ENCODE peak calls at places on chromosomes 6 and 20, in four cellular contexts. I, L, A and W are unnamed samples.

GRCh38 chr6:38508894-38509293 is 130.8 kb downstream of the BTBD9 start:
- DNase-seq in I (no peak), L (no peak), A (peak; percentile 79), W (peak; percentile 74)

GRCh38 chr6:105606871-105607421 is 204.1 kb upstream of the PREP start:
- DNase-seq in I (no peak), L (no peak), A (no peak), W (no peak)

GRCh38 chr6:118260833-118261232 is 287.3 kb upstream of the PLN start:
- DNase-seq in I (no peak), L (no peak), A (no peak), W (no peak)

GRCh38 chr6:70874181-70874913 is 82.5 kb downstream of the B3GAT2 start:
- DNase-seq in I (no peak), L (no peak), A (no peak), W (no peak)

GRCh38 chr20:62772994-62773858 is 23.0 kb upstream of the MRGBP start:
- DNase-seq in I (no peak), L (no peak), A (peak; percentile 19), W (no peak)

GRCh38 chr6:151070666-151071065 is 169.1 kb upstream of the AKAP12 start:
- DNase-seq in I (no peak), L (no peak), A (peak; percentile 92), W (peak; percentile 61)

GRCh38 chr6:13624871-13625288 is 9.7 kb downstream of the NOL7 start:
- DNase-seq in I (no peak), L (no peak), A (peak; percentile 44), W (peak; percentile 49)

GRCh38 chr6:14059791-14060436 is 57.7 kb upstream of the CD83 start:
- DNase-seq in I (no peak), L (no peak), A (no peak), W (no peak)

GRCh38 chr6:23692184-23692583 is 433.8 kb upstream of the NRSN1 start:
- DNase-seq in I (no peak), L (no peak), A (no peak), W (no peak)

GRCh38 chr6:148693882-148694484 is 52.8 kb upstream of the UST start:
- DNase-seq in I (no peak), L (no peak), A (no peak), W (no peak)

GRCh38 chr20:36585410-36586125 is 12.2 kb downstream of the TGIF2 start:
- DNase-seq in I (no peak), L (no peak), A (peak; percentile 20), W (peak; percentile 31)

GRCh38 chr20:36582821-36583220 is 9.4 kb downstream of the TGIF2 start:
- DNase-seq in I (no peak), L (no peak), A (no peak), W (no peak)

GRCh38 chr20:36587388-36588136 is 14.2 kb downstream of the TGIF2 start:
- DNase-seq in I (no peak), L (no peak), A (no peak), W (no peak)

GRCh38 chr20:36582322-36582721 is 8.9 kb downstream of the TGIF2 start:
- DNase-seq in I (no peak), L (no peak), A (no peak), W (no peak)

DNA sequence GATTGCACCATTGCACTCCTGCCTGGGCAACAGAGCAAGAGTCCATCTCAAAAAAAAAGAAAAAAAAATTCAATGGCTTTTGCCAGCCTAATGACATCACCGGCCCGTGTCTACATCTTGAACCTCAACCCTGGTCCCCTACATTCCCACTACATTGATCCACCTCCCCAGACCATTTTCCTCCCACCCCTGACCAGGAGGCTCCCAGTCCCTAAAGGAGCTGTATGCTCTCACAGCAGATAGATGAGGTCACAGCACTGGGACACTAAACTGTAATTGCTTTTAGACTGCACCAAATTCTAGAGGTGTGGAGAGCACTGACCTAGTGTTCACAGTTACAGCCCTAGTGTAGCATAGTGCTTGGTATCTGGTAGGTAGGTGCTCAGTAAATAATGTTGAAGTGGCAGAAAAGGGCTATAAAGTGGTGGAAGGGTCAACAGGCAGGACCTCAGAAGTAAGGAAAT is 10.7 kb downstream of the TGIF2 start:
- DNase-seq in I (no peak), L (no peak), A (no peak), W (no peak)
- H3K36me3 ChIP-seq in I (no peaks in the 10 kb centered on the region), L (peaks cover 4% of the 10 kb centered on the region), A (peaks cover 29% of the 10 kb centered on the region), W (peaks cover 55% of the 10 kb centered on the region)

DNA sequence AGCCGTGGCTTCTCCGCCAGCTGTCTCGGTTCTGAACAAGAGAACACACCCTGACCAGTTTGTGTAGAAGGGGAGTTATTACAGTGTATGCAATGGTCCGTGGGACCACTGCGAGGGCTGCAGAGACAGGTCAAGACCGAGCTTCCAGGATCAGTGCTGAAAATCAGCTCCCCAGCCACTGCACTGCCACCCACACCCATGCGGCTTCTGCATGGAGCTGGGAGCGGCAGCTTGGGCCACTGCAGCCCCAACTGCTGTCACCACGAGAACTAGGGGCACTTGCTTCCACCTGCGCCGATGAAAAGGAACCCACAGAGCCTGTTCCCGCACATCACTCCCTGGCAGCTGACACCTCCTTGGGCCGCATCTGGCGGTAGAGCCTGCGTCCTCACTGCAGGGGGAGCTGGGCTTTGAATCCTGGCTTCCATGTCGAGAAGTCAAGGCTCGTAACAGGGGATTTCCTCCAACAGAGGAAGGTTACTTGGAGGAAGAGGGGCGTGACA is 56.2 kb downstream of the TMEM242 start:
- DNase-seq in I (no peak), L (peak; percentile 37), A (no peak), W (no peak)
- H3K36me3 ChIP-seq in I (no peaks in the 10 kb centered on the region), L (no peaks in the 10 kb centered on the region), A (no peaks in the 10 kb centered on the region), W (no peaks in the 10 kb centered on the region)

GRCh38 chr20:32232487-32232886 is 24.8 kb downstream of the POFUT1 start:
- DNase-seq in I (no peak), L (no peak), A (no peak), W (no peak)
- H3K36me3 ChIP-seq in I (no peaks in the 10 kb centered on the region), L (peaks cover 10% of the 10 kb centered on the region), A (peaks cover 52% of the 10 kb centered on the region), W (peaks cover 73% of the 10 kb centered on the region)

DNA sequence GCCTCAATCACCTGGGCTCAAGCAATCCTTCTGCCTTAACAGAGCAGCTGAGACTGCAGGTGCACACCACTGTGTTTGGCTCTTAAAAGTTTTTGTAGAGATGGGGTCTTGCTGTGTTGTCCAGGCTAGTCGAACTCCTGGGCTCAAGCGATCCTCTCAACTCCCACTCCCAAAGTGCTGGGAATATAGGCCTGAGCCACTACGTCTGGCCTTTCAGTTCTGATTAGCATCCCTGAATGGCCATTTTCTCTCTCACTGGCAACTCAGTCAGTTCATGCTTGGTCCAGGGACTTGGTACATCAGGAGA is 28.5 kb downstream of the DNMT3B start:
- DNase-seq in I (no peak), L (no peak), A (no peak), W (no peak)
- H3K36me3 ChIP-seq in I (no peaks in the 10 kb centered on the region), L (no peaks in the 10 kb centered on the region), A (peaks cover 1% of the 10 kb centered on the region), W (peaks cover 32% of the 10 kb centered on the region)

GRCh38 chr20:7137395-7138151 is 370.1 kb downstream of the BMP2 start:
- DNase-seq in I (no peak), L (no peak), A (no peak), W (no peak)
- H3K36me3 ChIP-seq in I (no peaks in the 10 kb centered on the region), L (no peaks in the 10 kb centered on the region), A (no peaks in the 10 kb centered on the region), W (no peaks in the 10 kb centered on the region)